ENCODE peak calls at places on chromosome 21, in four cellular contexts. K, L, E and D are unnamed samples.
A peak's percentile ranks its signal among the peaks of the same experiment; 100 is the strongest.

GRCh38 chr21:33641339-33642026 is at the start of gene CRYZL1:
- DNase-seq in L (peak; percentile 99), K (peak; percentile 99), E (peak; percentile 100), D (peak; percentile 99)

GRCh38 chr21:36310016-36310415 is 10.0 kb upstream of the MORC3 start:
- DNase-seq in E (no peak), L (no peak), K (no peak), D (no peak)

GRCh38 chr21:46324390-46325072 is 575 bp downstream of the PCNT start:
- DNase-seq in L (peak; percentile 61), K (peak; percentile 67), E (peak; percentile 77), D (peak; percentile 86)

GRCh38 chr21:33857846-33858671 is 57.5 kb downstream of the ATP5PO start:
- DNase-seq in E (no peak), K (no peak), L (no peak), D (no peak)

GRCh38 chr21:36207577-36208320 is 51.1 kb downstream of the DOP1B start:
- DNase-seq in L (peak; percentile 60), K (no peak), E (no peak), D (peak; percentile 29)

GRCh38 chr21:30083120-30083945 is 83.3 kb downstream of the CLDN17 start:
- DNase-seq in K (no peak), L (no peak), E (no peak), D (no peak)

GRCh38 chr21:33368124-33368523 is 35.1 kb upstream of the IFNGR2 start:
- DNase-seq in L (no peak), E (no peak), K (no peak), D (peak; percentile 75)

GRCh38 chr21:14947613-14948160 is 117.1 kb downstream of the NRIP1 start:
- DNase-seq in E (no peak), K (no peak), L (no peak), D (no peak)

GRCh38 chr21:25752389-25752788 is 17.6 kb downstream of the GABPA start:
- DNase-seq in K (no peak), L (no peak), E (no peak), D (no peak)

GRCh38 chr21:27636671-27637070 is 669.8 kb upstream of the ADAMTS5 start:
- DNase-seq in L (no peak), E (no peak), K (no peak), D (no peak)

GRCh38 chr21:36005879-36006400 is 54.4 kb downstream of the SETD4 start:
- DNase-seq in E (no peak), K (no peak), L (no peak), D (no peak)

GRCh38 chr21:17688912-17689874 is 76.5 kb upstream of the BTG3 start:
- DNase-seq in L (peak; percentile 96), K (peak; percentile 77), E (peak; percentile 95), D (peak; percentile 5)

GRCh38 chr21:33293811-33294216 is 27.6 kb downstream of the IL10RB start:
- DNase-seq in L (no peak), K (no peak), E (no peak), D (no peak)